ENCODE peak calls at places on chromosomes 3 and 15, in seven cellular contexts. One of them, this sample, is unnamed.

GRCh38 chr15:65862682-65863081 is 6.6 kb upstream of the RAB11A start:
- DNase-seq in WTC11: peak
- DNase-seq in activated gamma-delta T cell treated with Interleukin-2 at 50 U/mL for 16 hours: peak
- DNase-seq in anterior cingulate cortex: no peak
- DNase-seq in left colon: peak
- DNase-seq in NCI-H524: peak
- DNase-seq in RPMI8226: peak
- DNase-seq in this sample: no peak

GRCh38 chr3:175057406-175057805 is 198.3 kb downstream of the NAALADL2 start:
- DNase-seq in WTC11: no peak
- DNase-seq in activated gamma-delta T cell treated with Interleukin-2 at 50 U/mL for 16 hours: no peak
- DNase-seq in anterior cingulate cortex: no peak
- DNase-seq in left colon: no peak
- DNase-seq in NCI-H524: peak
- DNase-seq in RPMI8226: no peak
- DNase-seq in this sample: no peak

GRCh38 chr15:99110581-99111320 is 5.9 kb downstream of the SYNM start:
- DNase-seq in WTC11: no peak
- DNase-seq in activated gamma-delta T cell treated with Interleukin-2 at 50 U/mL for 16 hours: no peak
- DNase-seq in anterior cingulate cortex: no peak
- DNase-seq in left colon: no peak
- DNase-seq in NCI-H524: no peak
- DNase-seq in RPMI8226: no peak
- DNase-seq in this sample: no peak

GRCh38 chr3:74066456-74066855 is 441.7 kb upstream of the PDZRN3 start:
- DNase-seq in WTC11: no peak
- DNase-seq in activated gamma-delta T cell treated with Interleukin-2 at 50 U/mL for 16 hours: no peak
- DNase-seq in anterior cingulate cortex: no peak
- DNase-seq in left colon: no peak
- DNase-seq in NCI-H524: no peak
- DNase-seq in RPMI8226: peak
- DNase-seq in this sample: no peak

GRCh38 chr3:49638445-49638844 is 35.7 kb upstream of the APEH start:
- DNase-seq in WTC11: no peak
- DNase-seq in activated gamma-delta T cell treated with Interleukin-2 at 50 U/mL for 16 hours: no peak
- DNase-seq in anterior cingulate cortex: peak
- DNase-seq in left colon: no peak
- DNase-seq in NCI-H524: no peak
- DNase-seq in RPMI8226: no peak
- DNase-seq in this sample: no peak

GRCh38 chr3:179348325-179349013 is 960 bp downstream of the MFN1 start:
- DNase-seq in WTC11: no peak
- DNase-seq in activated gamma-delta T cell treated with Interleukin-2 at 50 U/mL for 16 hours: no peak
- DNase-seq in anterior cingulate cortex: no peak
- DNase-seq in left colon: no peak
- DNase-seq in NCI-H524: no peak
- DNase-seq in RPMI8226: peak
- DNase-seq in this sample: no peak

GRCh38 chr15:75801859-75802593 is 41.2 kb upstream of the UBE2Q2 start:
- DNase-seq in WTC11: peak
- DNase-seq in activated gamma-delta T cell treated with Interleukin-2 at 50 U/mL for 16 hours: peak
- DNase-seq in anterior cingulate cortex: peak
- DNase-seq in left colon: peak
- DNase-seq in NCI-H524: peak
- DNase-seq in RPMI8226: peak
- DNase-seq in this sample: peak

GRCh38 chr3:39153977-39154299 is 547 bp upstream of the CSRNP1 start:
- DNase-seq in WTC11: no peak
- DNase-seq in activated gamma-delta T cell treated with Interleukin-2 at 50 U/mL for 16 hours: no peak
- DNase-seq in anterior cingulate cortex: no peak
- DNase-seq in left colon: no peak
- DNase-seq in NCI-H524: no peak
- DNase-seq in RPMI8226: no peak
- DNase-seq in this sample: no peak

GRCh38 chr3:64796597-64796996 is 108.8 kb upstream of the ADAMTS9 start:
- DNase-seq in WTC11: no peak
- DNase-seq in activated gamma-delta T cell treated with Interleukin-2 at 50 U/mL for 16 hours: no peak
- DNase-seq in anterior cingulate cortex: no peak
- DNase-seq in left colon: no peak
- DNase-seq in NCI-H524: no peak
- DNase-seq in RPMI8226: no peak
- DNase-seq in this sample: no peak

GRCh38 chr3:100516232-100516631 is 23.8 kb downstream of the TMEM45A start:
- DNase-seq in WTC11: no peak
- DNase-seq in activated gamma-delta T cell treated with Interleukin-2 at 50 U/mL for 16 hours: no peak
- DNase-seq in anterior cingulate cortex: no peak
- DNase-seq in left colon: no peak
- DNase-seq in NCI-H524: no peak
- DNase-seq in RPMI8226: no peak
- DNase-seq in this sample: no peak

GRCh38 chr3:151306168-151306810 is 10.3 kb downstream of the GPR87 start:
- DNase-seq in WTC11: no peak
- DNase-seq in activated gamma-delta T cell treated with Interleukin-2 at 50 U/mL for 16 hours: no peak
- DNase-seq in anterior cingulate cortex: no peak
- DNase-seq in left colon: no peak
- DNase-seq in NCI-H524: no peak
- DNase-seq in RPMI8226: no peak
- DNase-seq in this sample: no peak

GRCh38 chr3:143000525-143000924 is 845 bp upstream of the U2SURP start:
- DNase-seq in WTC11: no peak
- DNase-seq in activated gamma-delta T cell treated with Interleukin-2 at 50 U/mL for 16 hours: no peak
- DNase-seq in anterior cingulate cortex: no peak
- DNase-seq in left colon: peak
- DNase-seq in NCI-H524: peak
- DNase-seq in RPMI8226: peak
- DNase-seq in this sample: no peak

GRCh38 chr3:15152166-15152565 is 53.2 kb upstream of the RBSN start:
- DNase-seq in WTC11: no peak
- DNase-seq in activated gamma-delta T cell treated with Interleukin-2 at 50 U/mL for 16 hours: no peak
- DNase-seq in anterior cingulate cortex: no peak
- DNase-seq in left colon: no peak
- DNase-seq in NCI-H524: no peak
- DNase-seq in RPMI8226: no peak
- DNase-seq in this sample: no peak

GRCh38 chr3:140995881-140996280 is 54.2 kb downstream of the SLC25A36 start:
- DNase-seq in WTC11: no peak
- DNase-seq in activated gamma-delta T cell treated with Interleukin-2 at 50 U/mL for 16 hours: no peak
- DNase-seq in anterior cingulate cortex: no peak
- DNase-seq in left colon: no peak
- DNase-seq in NCI-H524: no peak
- DNase-seq in RPMI8226: peak
- DNase-seq in this sample: no peak

GRCh38 chr3:76026379-76026778 is 241.0 kb upstream of the ZNF717 start:
- DNase-seq in WTC11: no peak
- DNase-seq in activated gamma-delta T cell treated with Interleukin-2 at 50 U/mL for 16 hours: no peak
- DNase-seq in anterior cingulate cortex: no peak
- DNase-seq in left colon: no peak
- DNase-seq in NCI-H524: no peak
- DNase-seq in RPMI8226: no peak
- DNase-seq in this sample: no peak

GRCh38 chr15:44735482-44736260 is 657 bp upstream of the TRIM69 start:
- DNase-seq in WTC11: no peak
- DNase-seq in activated gamma-delta T cell treated with Interleukin-2 at 50 U/mL for 16 hours: no peak
- DNase-seq in anterior cingulate cortex: no peak
- DNase-seq in left colon: no peak
- DNase-seq in NCI-H524: no peak
- DNase-seq in RPMI8226: no peak
- DNase-seq in this sample: no peak

GRCh38 chr3:54176106-54176505 is 53.8 kb downstream of the CACNA2D3 start:
- DNase-seq in WTC11: no peak
- DNase-seq in activated gamma-delta T cell treated with Interleukin-2 at 50 U/mL for 16 hours: no peak
- DNase-seq in anterior cingulate cortex: no peak
- DNase-seq in left colon: no peak
- DNase-seq in NCI-H524: no peak
- DNase-seq in RPMI8226: no peak
- DNase-seq in this sample: no peak

GRCh38 chr3:69161587-69162196 is 39.3 kb upstream of the LMOD3 start:
- DNase-seq in WTC11: no peak
- DNase-seq in activated gamma-delta T cell treated with Interleukin-2 at 50 U/mL for 16 hours: peak
- DNase-seq in anterior cingulate cortex: peak
- DNase-seq in left colon: no peak
- DNase-seq in NCI-H524: peak
- DNase-seq in RPMI8226: peak
- DNase-seq in this sample: peak

GRCh38 chr15:96234109-96234892 is 96.2 kb upstream of the NR2F2 start:
- DNase-seq in WTC11: no peak
- DNase-seq in activated gamma-delta T cell treated with Interleukin-2 at 50 U/mL for 16 hours: no peak
- DNase-seq in anterior cingulate cortex: no peak
- DNase-seq in left colon: no peak
- DNase-seq in NCI-H524: peak
- DNase-seq in RPMI8226: no peak
- DNase-seq in this sample: no peak

GRCh38 chr3:108404409-108404808 is 106.0 kb downstream of the MYH15 start:
- DNase-seq in WTC11: no peak
- DNase-seq in activated gamma-delta T cell treated with Interleukin-2 at 50 U/mL for 16 hours: no peak
- DNase-seq in anterior cingulate cortex: no peak
- DNase-seq in left colon: no peak
- DNase-seq in NCI-H524: peak
- DNase-seq in RPMI8226: no peak
- DNase-seq in this sample: no peak

GRCh38 chr3:47961036-47961435 is 55.2 kb downstream of the MAP4 start:
- DNase-seq in WTC11: no peak
- DNase-seq in activated gamma-delta T cell treated with Interleukin-2 at 50 U/mL for 16 hours: no peak
- DNase-seq in anterior cingulate cortex: no peak
- DNase-seq in left colon: no peak
- DNase-seq in NCI-H524: no peak
- DNase-seq in RPMI8226: no peak
- DNase-seq in this sample: no peak

GRCh38 chr3:64443553-64444331 is 218.5 kb upstream of the PRICKLE2 start:
- DNase-seq in WTC11: no peak
- DNase-seq in activated gamma-delta T cell treated with Interleukin-2 at 50 U/mL for 16 hours: no peak
- DNase-seq in anterior cingulate cortex: no peak
- DNase-seq in left colon: no peak
- DNase-seq in NCI-H524: peak
- DNase-seq in RPMI8226: no peak
- DNase-seq in this sample: no peak

GRCh38 chr3:69385723-69386483 is at the start of gene FRMD4B:
- DNase-seq in WTC11: peak
- DNase-seq in activated gamma-delta T cell treated with Interleukin-2 at 50 U/mL for 16 hours: peak
- DNase-seq in anterior cingulate cortex: peak
- DNase-seq in left colon: peak
- DNase-seq in NCI-H524: peak
- DNase-seq in RPMI8226: peak
- DNase-seq in this sample: peak

GRCh38 chr3:170220871-170221270 is 1.4 kb upstream of the PRKCI start:
- DNase-seq in WTC11: no peak
- DNase-seq in activated gamma-delta T cell treated with Interleukin-2 at 50 U/mL for 16 hours: no peak
- DNase-seq in anterior cingulate cortex: no peak
- DNase-seq in left colon: no peak
- DNase-seq in NCI-H524: no peak
- DNase-seq in RPMI8226: no peak
- DNase-seq in this sample: no peak

GRCh38 chr3:3765661-3766060 is 33.6 kb upstream of the LRRN1 start:
- DNase-seq in WTC11: no peak
- DNase-seq in activated gamma-delta T cell treated with Interleukin-2 at 50 U/mL for 16 hours: no peak
- DNase-seq in anterior cingulate cortex: no peak
- DNase-seq in left colon: no peak
- DNase-seq in NCI-H524: no peak
- DNase-seq in RPMI8226: no peak
- DNase-seq in this sample: no peak

GRCh38 chr3:190265795-190266194 is 56.5 kb downstream of the CLDN1 start:
- DNase-seq in WTC11: no peak
- DNase-seq in activated gamma-delta T cell treated with Interleukin-2 at 50 U/mL for 16 hours: no peak
- DNase-seq in anterior cingulate cortex: no peak
- DNase-seq in left colon: peak
- DNase-seq in NCI-H524: no peak
- DNase-seq in RPMI8226: peak
- DNase-seq in this sample: no peak

GRCh38 chr3:179853176-179853575 is 183.6 kb downstream of the PEX5L start:
- DNase-seq in WTC11: no peak
- DNase-seq in activated gamma-delta T cell treated with Interleukin-2 at 50 U/mL for 16 hours: no peak
- DNase-seq in anterior cingulate cortex: no peak
- DNase-seq in left colon: no peak
- DNase-seq in NCI-H524: no peak
- DNase-seq in RPMI8226: peak
- DNase-seq in this sample: no peak

GRCh38 chr3:138824114-138824506 is 10.6 kb downstream of the PIK3CB start:
- DNase-seq in WTC11: no peak
- DNase-seq in activated gamma-delta T cell treated with Interleukin-2 at 50 U/mL for 16 hours: no peak
- DNase-seq in anterior cingulate cortex: no peak
- DNase-seq in left colon: no peak
- DNase-seq in NCI-H524: peak
- DNase-seq in RPMI8226: no peak
- DNase-seq in this sample: no peak

GRCh38 chr3:5002174-5002870 is 23.1 kb downstream of the BHLHE40 start:
- DNase-seq in WTC11: no peak
- DNase-seq in activated gamma-delta T cell treated with Interleukin-2 at 50 U/mL for 16 hours: peak
- DNase-seq in anterior cingulate cortex: no peak
- DNase-seq in left colon: no peak
- DNase-seq in NCI-H524: no peak
- DNase-seq in RPMI8226: no peak
- DNase-seq in this sample: no peak

GRCh38 chr3:108300103-108300849 is 3.9 kb downstream of the HHLA2 start:
- DNase-seq in WTC11: no peak
- DNase-seq in activated gamma-delta T cell treated with Interleukin-2 at 50 U/mL for 16 hours: no peak
- DNase-seq in anterior cingulate cortex: no peak
- DNase-seq in left colon: no peak
- DNase-seq in NCI-H524: no peak
- DNase-seq in RPMI8226: no peak
- DNase-seq in this sample: no peak

GRCh38 chr15:101128191-101128590 is 123.7 kb downstream of the CHSY1 start:
- DNase-seq in WTC11: no peak
- DNase-seq in activated gamma-delta T cell treated with Interleukin-2 at 50 U/mL for 16 hours: no peak
- DNase-seq in anterior cingulate cortex: no peak
- DNase-seq in left colon: no peak
- DNase-seq in NCI-H524: no peak
- DNase-seq in RPMI8226: peak
- DNase-seq in this sample: no peak

GRCh38 chr3:145145461-145145860 is 1015.5 kb downstream of the PLOD2 start:
- DNase-seq in WTC11: no peak
- DNase-seq in activated gamma-delta T cell treated with Interleukin-2 at 50 U/mL for 16 hours: no peak
- DNase-seq in anterior cingulate cortex: no peak
- DNase-seq in left colon: no peak
- DNase-seq in NCI-H524: no peak
- DNase-seq in RPMI8226: no peak
- DNase-seq in this sample: no peak

GRCh38 chr15:66833803-66834202 is 131.8 kb downstream of the SMAD6 start:
- DNase-seq in WTC11: no peak
- DNase-seq in activated gamma-delta T cell treated with Interleukin-2 at 50 U/mL for 16 hours: no peak
- DNase-seq in anterior cingulate cortex: no peak
- DNase-seq in left colon: no peak
- DNase-seq in NCI-H524: no peak
- DNase-seq in RPMI8226: no peak
- DNase-seq in this sample: no peak

GRCh38 chr3:50567386-50568182 is at the start of gene C3orf18:
- DNase-seq in WTC11: peak
- DNase-seq in activated gamma-delta T cell treated with Interleukin-2 at 50 U/mL for 16 hours: peak
- DNase-seq in anterior cingulate cortex: peak
- DNase-seq in left colon: peak
- DNase-seq in NCI-H524: peak
- DNase-seq in RPMI8226: peak
- DNase-seq in this sample: peak

GRCh38 chr3:128804017-128804816 is 75.2 kb upstream of the ACAD9 start:
- DNase-seq in WTC11: no peak
- DNase-seq in activated gamma-delta T cell treated with Interleukin-2 at 50 U/mL for 16 hours: peak
- DNase-seq in anterior cingulate cortex: no peak
- DNase-seq in left colon: no peak
- DNase-seq in NCI-H524: no peak
- DNase-seq in RPMI8226: peak
- DNase-seq in this sample: no peak

GRCh38 chr15:20294651-20295237 is 246.9 kb downstream of the GOLGA6L6 start:
- DNase-seq in WTC11: no peak
- DNase-seq in activated gamma-delta T cell treated with Interleukin-2 at 50 U/mL for 16 hours: no peak
- DNase-seq in anterior cingulate cortex: no peak
- DNase-seq in left colon: no peak
- DNase-seq in NCI-H524: no peak
- DNase-seq in RPMI8226: no peak
- DNase-seq in this sample: no peak

GRCh38 chr3:161031134-161031533 is 74.0 kb downstream of the B3GALNT1 start:
- DNase-seq in WTC11: no peak
- DNase-seq in activated gamma-delta T cell treated with Interleukin-2 at 50 U/mL for 16 hours: no peak
- DNase-seq in anterior cingulate cortex: no peak
- DNase-seq in left colon: no peak
- DNase-seq in NCI-H524: no peak
- DNase-seq in RPMI8226: no peak
- DNase-seq in this sample: no peak

GRCh38 chr15:84611631-84612030 is 10.8 kb downstream of the ZSCAN2 start:
- DNase-seq in WTC11: no peak
- DNase-seq in activated gamma-delta T cell treated with Interleukin-2 at 50 U/mL for 16 hours: no peak
- DNase-seq in anterior cingulate cortex: no peak
- DNase-seq in left colon: no peak
- DNase-seq in NCI-H524: no peak
- DNase-seq in RPMI8226: no peak
- DNase-seq in this sample: no peak

This sample was measured in NCI-H1092.